ENCODE peak calls at places on chromosomes 5 and 9, in five cellular contexts. J is SJSA1, I is IMR-90, B is right lobe of liver, R is A549. P is an unnamed sample. For H3K4me1 and H3K9me3, the result is how much of the 10 kb centered on the place peaks cover.

GRCh38 chr5:6762116-6762515 is 48.9 kb downstream of the TENT4A start:
- DNase-seq in I (no peak), J (no peak), B (no peak), R (no peak), P (no peak)

GRCh38 chr5:140398379-140398811 is 3.2 kb upstream of the ANKHD1 start:
- DNase-seq in J (no peak), B (no peak), I (no peak), R (peak), P (no peak)

GRCh38 chr5:109312695-109313094 is 97.1 kb downstream of the PJA2 start:
- DNase-seq in I (no peak), J (no peak), R (no peak), B (no peak), P (no peak)

GRCh38 chr5:174741352-174741751 is 17.0 kb downstream of the MSX2 start:
- DNase-seq in R (no peak), B (no peak), J (no peak), I (no peak), P (no peak)

GRCh38 chr5:56327810-56328209 is 94.7 kb upstream of the ANKRD55 start:
- DNase-seq in B (no peak), J (no peak), I (no peak), R (no peak), P (no peak)

GRCh38 chr9:127884427-127884911 is 7.0 kb upstream of the AK1 start:
- DNase-seq in J (peak), B (no peak), I (no peak), R (no peak), P (peak)

GRCh38 chr9:6054280-6055099 is 39.1 kb upstream of the RANBP6 start:
- DNase-seq in I (peak), R (peak), B (peak), J (peak), P (no peak)

GRCh38 chr9:19221326-19221725 is 9.2 kb upstream of the DENND4C start:
- DNase-seq in J (no peak), R (no peak), B (no peak), I (no peak), P (no peak)

GRCh38 chr9:93620041-93620506 is 43.7 kb downstream of the PHF2 start:
- DNase-seq in J (no peak), R (no peak), I (no peak), B (no peak), P (no peak)

GRCh38 chr5:96868603-96869371 is 7.5 kb upstream of the ERAP2 start:
- DNase-seq in B (no peak), R (peak), I (peak), J (no peak), P (no peak)

GRCh38 chr5:40754381-40755092 is 1.2 kb downstream of the TTC33 start:
- DNase-seq in J (no peak), B (no peak), R (no peak), I (peak), P (no peak)

GRCh38 chr5:159705948-159706347 is 210.3 kb upstream of the ADRA1B start:
- DNase-seq in B (no peak), I (no peak), R (no peak), J (no peak), P (no peak)

GRCh38 chr5:151587796-151588606 is 3.1 kb downstream of the FAT2 start:
- DNase-seq in I (no peak), R (no peak), J (no peak), B (no peak), P (no peak)

GRCh38 chr5:33795532-33795931 is 96.3 kb downstream of the ADAMTS12 start:
- DNase-seq in J (no peak), R (no peak), B (no peak), I (no peak), P (no peak)

GRCh38 chr9:29564564-29564963 is 1991.3 kb upstream of the C9orf72 start:
- DNase-seq in I (no peak), B (no peak), J (no peak), R (no peak), P (no peak)

GRCh38 chr9:38359689-38360385 is 32.7 kb upstream of the ALDH1B1 start:
- DNase-seq in B (peak), R (no peak), I (no peak), J (no peak), P (no peak)

GRCh38 chr5:174424219-174425053 is 299.9 kb upstream of the MSX2 start:
- DNase-seq in R (no peak), B (no peak), I (no peak), J (no peak), P (no peak)

GRCh38 chr9:38440511-38440910 is 16.3 kb upstream of the IGFBPL1 start:
- DNase-seq in J (no peak), R (no peak), I (no peak), B (no peak), P (no peak)

GRCh38 chr5:133696006-133696584 is 83.8 kb upstream of the FSTL4 start:
- DNase-seq in I (no peak), B (no peak), J (peak), R (no peak), P (no peak)

GRCh38 chr5:171418316-171418981 is 998 bp upstream of the FGF18 start:
- DNase-seq in B (peak), R (peak), I (peak), J (peak), P (peak)

GRCh38 chr5:6632324-6632930 is 417 bp downstream of the NSUN2 start:
- DNase-seq in R (no peak), I (no peak), J (peak), B (no peak), P (no peak)

GRCh38 chr5:179595916-179596315 is 27.6 kb downstream of the HNRNPH1 start:
- DNase-seq in I (peak), B (no peak), R (no peak), J (no peak), P (no peak)

GRCh38 chr9:10250200-10250599 is 362.6 kb downstream of the PTPRD start:
- DNase-seq in R (no peak), I (no peak), B (no peak), J (no peak), P (no peak)

GRCh38 chr5:9401786-9402472 is 143.9 kb downstream of the SEMA5A start:
- DNase-seq in B (peak), J (no peak), R (no peak), I (peak), P (no peak)

GRCh38 chr9:37953204-37953774 is 49.4 kb upstream of the SLC25A51 start:
- DNase-seq in J (no peak), R (no peak), B (no peak), I (no peak), P (no peak)

GRCh38 chr9:84829997-84830696 is 160.6 kb downstream of the NTRK2 start:
- DNase-seq in B (no peak), I (no peak), R (no peak), J (no peak), P (no peak)

GRCh38 chr9:1001838-1002237 is 25.4 kb downstream of the DMRT3 start:
- DNase-seq in B (no peak), R (no peak), I (no peak), J (no peak), P (no peak)

GRCh38 chr9:5586391-5586802 is 42.5 kb upstream of the RIC1 start:
- DNase-seq in I (peak), B (no peak), J (peak), R (no peak), P (no peak)

GRCh38 chr5:34672196-34672595 is 16.1 kb downstream of the RAI14 start:
- DNase-seq in R (no peak), I (no peak), B (no peak), J (no peak), P (no peak)

GRCh38 chr9:32502459-32502858 is 23.5 kb downstream of the RIGI start:
- DNase-seq in B (no peak), R (peak), I (peak), J (peak), P (no peak)

DNA sequence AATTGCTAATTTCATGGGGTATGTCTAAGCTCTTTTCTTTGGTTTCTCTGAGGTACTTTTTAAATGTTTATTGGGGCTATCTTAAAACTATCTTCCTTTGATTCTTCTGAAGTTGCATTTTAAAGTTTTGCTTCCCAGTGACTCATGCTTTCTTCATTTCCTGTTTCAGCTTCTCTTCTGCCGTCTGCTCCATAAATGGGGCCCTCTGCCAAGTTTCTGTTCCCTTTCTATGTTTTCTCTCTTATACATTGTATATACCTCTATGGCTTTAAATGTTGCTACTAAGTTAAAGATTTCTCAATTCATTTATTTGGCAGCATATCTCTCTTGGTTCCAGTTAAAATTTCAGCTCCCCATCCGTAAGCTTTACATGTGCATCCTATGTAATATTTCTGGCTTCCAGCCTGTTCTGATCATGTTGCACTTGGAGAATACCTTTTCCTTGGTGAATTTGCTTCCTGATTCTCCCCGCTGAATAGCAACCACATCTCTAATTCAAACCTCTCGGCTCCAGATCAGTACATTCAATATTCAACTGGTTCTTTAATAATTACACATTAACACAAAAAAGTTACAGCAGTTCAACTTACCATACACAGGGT is 125.3 kb downstream of the ST8SIA4 start:
- DNase-seq in I (peak), J (peak), R (peak), B (no peak), P (no peak)
- H3K4me1 ChIP-seq in I (under half), J (under half), R (under half), B (under half), P (under half)

DNA sequence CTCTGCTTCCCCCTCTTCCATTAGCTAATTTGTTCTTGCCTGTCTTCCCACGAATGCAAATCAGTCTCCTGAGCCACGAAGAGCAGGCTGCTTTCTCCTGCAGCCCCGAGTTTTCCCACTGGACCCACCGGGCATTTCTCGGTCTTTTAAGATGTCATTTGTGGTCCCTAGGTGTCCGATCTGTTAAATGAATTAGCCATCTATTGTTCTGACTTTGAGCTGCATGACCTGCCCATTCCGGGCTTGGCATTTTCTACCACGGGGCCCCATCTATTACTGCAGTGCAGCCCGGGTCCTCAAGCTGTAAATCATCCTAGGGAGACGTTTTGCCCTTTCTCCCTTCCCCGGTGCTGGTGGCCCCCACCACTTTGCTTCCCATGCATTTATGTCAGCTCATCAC is 405.3 kb downstream of the IRX1 start:
- DNase-seq in I (no peak), B (no peak), R (no peak), J (no peak), P (no peak)
- H3K9me3 ChIP-seq in I (under half), B (under half), R (under half), J (under half), P (under half)

GRCh38 chr9:13860019-13860418 is 453.9 kb downstream of the NFIB start:
- DNase-seq in J (no peak), I (no peak), R (no peak), B (no peak), P (no peak)

GRCh38 chr9:13863112-13863511 is 450.8 kb downstream of the NFIB start:
- DNase-seq in J (no peak), R (no peak), I (peak), B (no peak), P (no peak)

GRCh38 chr9:13857521-13857920 is 456.4 kb downstream of the NFIB start:
- DNase-seq in J (no peak), I (peak), B (no peak), R (no peak), P (no peak)

GRCh38 chr9:13862562-13862961 is 451.4 kb downstream of the NFIB start:
- DNase-seq in J (no peak), B (no peak), I (no peak), R (no peak), P (no peak)

GRCh38 chr9:13860926-13861325 is 453.0 kb downstream of the NFIB start:
- DNase-seq in I (no peak), B (no peak), J (no peak), R (no peak), P (no peak)
- H3K27ac ChIP-seq in I (no peak), B (no peak), J (no peak), R (no peak), P (no peak)

DNA sequence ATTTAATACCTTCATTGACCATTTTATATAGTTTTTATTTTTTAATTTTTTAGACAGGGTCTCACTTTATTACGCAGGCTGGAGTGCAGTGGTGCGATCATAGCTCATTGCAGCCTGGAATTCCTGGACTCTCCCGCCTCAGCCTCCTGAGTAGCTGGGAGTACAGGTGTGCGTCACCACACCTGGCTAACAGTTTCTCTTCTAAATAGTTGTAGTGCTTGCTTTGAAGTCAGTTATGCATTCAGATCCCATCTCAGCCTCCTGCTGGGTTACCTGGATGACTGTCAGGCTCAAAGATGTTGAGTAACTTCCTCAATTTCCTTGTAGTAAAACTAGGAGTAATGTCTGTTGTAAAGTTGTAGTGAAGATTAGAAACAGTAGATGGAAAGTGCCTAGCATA is 21.4 kb downstream of the SNX18 start:
- DNase-seq in J (no peak), B (no peak), I (no peak), R (no peak), P (no peak)
- H3K4me1 ChIP-seq in J (under half), B (under half), I (under half), R (under half), P (under half)

GRCh38 chr9:90766736-90767135 is 34.9 kb upstream of the SYK start:
- DNase-seq in R (no peak), B (no peak), I (no peak), J (no peak), P (no peak)
- H3K9me3 ChIP-seq in R (under half), B (under half), I (under half), J (under half), P (under half)

GRCh38 chr9:113876806-113877236 is 712 bp downstream of the ZNF618 start:
- DNase-seq in B (no peak), I (peak), R (no peak), J (no peak), P (no peak)
- H3K27ac ChIP-seq in B (peak), I (peak), R (peak), J (peak), P (peak)

GRCh38 chr9:106487256-106487655 is 375.7 kb upstream of the ZNF462 start:
- DNase-seq in I (no peak), J (no peak), R (no peak), B (no peak), P (no peak)
- H3K4me1 ChIP-seq in I (under half), J (under half), R (under half), B (under half), P (under half)

GRCh38 chr9:135641745-135642144 is 2.4 kb upstream of the GLT6D1 start:
- DNase-seq in R (no peak), I (peak), J (no peak), B (no peak), P (no peak)

GRCh38 chr9:135641047-135641446 is 1.7 kb upstream of the GLT6D1 start:
- DNase-seq in B (no peak), J (no peak), I (no peak), R (no peak), P (no peak)

GRCh38 chr9:135647897-135648296 is 8.6 kb upstream of the GLT6D1 start:
- DNase-seq in I (no peak), J (no peak), B (no peak), R (no peak), P (no peak)

GRCh38 chr9:135648494-135649410 is 9.4 kb upstream of the GLT6D1 start:
- DNase-seq in B (no peak), I (no peak), J (no peak), R (no peak), P (no peak)

GRCh38 chr9:135644631-135645218 is 5.4 kb upstream of the GLT6D1 start:
- DNase-seq in R (no peak), B (no peak), J (no peak), I (no peak), P (no peak)
- H3K9me3 ChIP-seq in R (half or more), B (under half), J (under half), I (under half), P (under half)

P was measured in upper lobe of right lung.